ENCODE peak calls at places on chromosomes 7 and 10, in six cellular contexts. J, P, D, A, Q and R are unnamed samples.

GRCh38 chr7:16644624-16644986 is 949 bp downstream of the ANKMY2 start:
- DNase-seq in D (peak; percentile 73), Q (peak; percentile 66), P (peak; percentile 48), A (no peak), J (peak; percentile 51), R (peak; percentile 68)

GRCh38 chr10:93745411-93746065 is 12.2 kb upstream of the LGI1 start:
- DNase-seq in P (no peak), D (peak; percentile 82), Q (no peak), A (no peak), J (peak; percentile 45), R (no peak)

GRCh38 chr7:87107949-87108757 is 44.1 kb upstream of the DMTF1 start:
- DNase-seq in J (no peak), A (no peak), Q (no peak), D (no peak), P (no peak), R (no peak)

GRCh38 chr10:12890958-12891357 is 110.6 kb downstream of the CCDC3 start:
- DNase-seq in P (no peak), A (no peak), J (no peak), Q (no peak), D (no peak), R (no peak)

GRCh38 chr7:111561659-111561908 is 708 bp downstream of the IMMP2L start:
- DNase-seq in Q (no peak), D (no peak), A (no peak), J (no peak), P (no peak), R (no peak)

GRCh38 chr10:5890519-5890878 is 456 bp downstream of the FBH1 start:
- DNase-seq in J (peak; percentile 25), Q (peak; percentile 18), P (no peak), A (no peak), D (peak; percentile 33), R (no peak)

GRCh38 chr7:2732959-2733584 is 45.1 kb downstream of the AMZ1 start:
- DNase-seq in Q (no peak), J (no peak), D (peak; percentile 49), P (no peak), A (no peak), R (no peak)

GRCh38 chr7:9204571-9204970 is 771.2 kb downstream of the NXPH1 start:
- DNase-seq in J (no peak), P (no peak), Q (no peak), D (peak; percentile 30), A (no peak), R (no peak)

GRCh38 chr7:101401390-101402080 is 38.9 kb downstream of the COL26A1 start:
- DNase-seq in P (no peak), A (no peak), D (no peak), J (no peak), Q (no peak), R (no peak)

GRCh38 chr7:130272456-130273080 is 5.9 kb downstream of the CPA2 start:
- DNase-seq in J (peak; percentile 18), A (no peak), Q (no peak), D (peak; percentile 26), P (no peak), R (no peak)

GRCh38 chr7:20350518-20350951 is 19.8 kb downstream of the ITGB8 start:
- DNase-seq in J (peak; percentile 51), A (no peak), Q (no peak), D (no peak), P (no peak), R (no peak)

GRCh38 chr10:93711891-93712290 is 9.5 kb upstream of the FRA10AC1 start:
- DNase-seq in P (no peak), J (no peak), Q (no peak), D (peak; percentile 4), A (no peak), R (no peak)

GRCh38 chr10:11036424-11037011 is 18.8 kb downstream of the CELF2 start:
- DNase-seq in D (peak; percentile 50), A (no peak), P (no peak), J (peak; percentile 50), Q (no peak), R (no peak)

GRCh38 chr10:3126741-3127342 is 45.7 kb downstream of the PITRM1 start:
- DNase-seq in A (no peak), Q (no peak), P (peak; percentile 51), D (peak; percentile 14), J (peak; percentile 84), R (no peak)

GRCh38 chr7:147088916-147089315 is 972.3 kb downstream of the CNTNAP2 start:
- DNase-seq in J (peak; percentile 60), D (no peak), P (no peak), Q (no peak), A (no peak), R (no peak)

GRCh38 chr7:128191136-128191844 is 49.8 kb upstream of the LEP start:
- DNase-seq in P (no peak), D (no peak), Q (no peak), J (no peak), A (no peak), R (no peak)

GRCh38 chr7:147245274-147245673 is 1128.7 kb downstream of the CNTNAP2 start:
- DNase-seq in Q (no peak), A (no peak), J (peak; percentile 60), D (peak; percentile 6), P (peak; percentile 22), R (no peak)

GRCh38 chr10:116796910-116797513 is 52.3 kb upstream of the ENO4 start:
- DNase-seq in A (peak; percentile 65), D (peak; percentile 67), Q (peak; percentile 47), P (peak; percentile 78), J (peak; percentile 89), R (peak; percentile 43)

GRCh38 chr10:28728396-28728795 is 51.1 kb downstream of the BAMBI start:
- DNase-seq in Q (no peak), J (no peak), A (no peak), P (no peak), D (no peak), R (no peak)

GRCh38 chr7:22351878-22352277 is 5.1 kb downstream of the RAPGEF5 start:
- DNase-seq in Q (no peak), A (no peak), D (no peak), P (no peak), J (no peak), R (no peak)

GRCh38 chr10:43222296-43222695 is 44.6 kb downstream of the RASGEF1A start:
- DNase-seq in Q (no peak), P (no peak), D (no peak), A (no peak), J (no peak), R (peak; percentile 40)

GRCh38 chr7:101303102-101303701 is 18.4 kb downstream of the IFT22 start:
- DNase-seq in P (no peak), J (no peak), A (no peak), D (no peak), Q (no peak), R (peak; percentile 11)

GRCh38 chr10:113268186-113268585 is 284.7 kb upstream of the HABP2 start:
- DNase-seq in P (no peak), Q (no peak), J (no peak), D (peak; percentile 18), A (no peak), R (no peak)

GRCh38 chr7:67598469-67598868 is 601.8 kb downstream of the TYW1 start:
- DNase-seq in D (no peak), A (no peak), J (no peak), P (no peak), Q (no peak), R (no peak)

GRCh38 chr7:113657603-113658002 is 261.2 kb downstream of the PPP1R3A start:
- DNase-seq in A (no peak), D (no peak), J (no peak), P (no peak), Q (no peak), R (no peak)

GRCh38 chr10:23408330-23408976 is 30.4 kb upstream of the OTUD1 start:
- DNase-seq in J (no peak), A (no peak), P (no peak), Q (no peak), D (peak; percentile 87), R (no peak)

GRCh38 chr7:95590387-95591248 is 5.7 kb downstream of the PDK4 start:
- DNase-seq in J (no peak), D (peak; percentile 23), A (no peak), P (peak; percentile 41), Q (no peak), R (no peak)

GRCh38 chr7:40815022-40815421 is 680.2 kb downstream of the SUGCT start:
- DNase-seq in J (no peak), Q (no peak), P (no peak), D (no peak), A (no peak), R (no peak)
- H3K9me3 ChIP-seq in J (no peaks in the 10 kb centered on the region), Q (peaks cover 4% of the 10 kb centered on the region), P (no peaks in the 10 kb centered on the region), D (peaks cover 15% of the 10 kb centered on the region), A (no peaks in the 10 kb centered on the region), R (no peaks in the 10 kb centered on the region)

DNA sequence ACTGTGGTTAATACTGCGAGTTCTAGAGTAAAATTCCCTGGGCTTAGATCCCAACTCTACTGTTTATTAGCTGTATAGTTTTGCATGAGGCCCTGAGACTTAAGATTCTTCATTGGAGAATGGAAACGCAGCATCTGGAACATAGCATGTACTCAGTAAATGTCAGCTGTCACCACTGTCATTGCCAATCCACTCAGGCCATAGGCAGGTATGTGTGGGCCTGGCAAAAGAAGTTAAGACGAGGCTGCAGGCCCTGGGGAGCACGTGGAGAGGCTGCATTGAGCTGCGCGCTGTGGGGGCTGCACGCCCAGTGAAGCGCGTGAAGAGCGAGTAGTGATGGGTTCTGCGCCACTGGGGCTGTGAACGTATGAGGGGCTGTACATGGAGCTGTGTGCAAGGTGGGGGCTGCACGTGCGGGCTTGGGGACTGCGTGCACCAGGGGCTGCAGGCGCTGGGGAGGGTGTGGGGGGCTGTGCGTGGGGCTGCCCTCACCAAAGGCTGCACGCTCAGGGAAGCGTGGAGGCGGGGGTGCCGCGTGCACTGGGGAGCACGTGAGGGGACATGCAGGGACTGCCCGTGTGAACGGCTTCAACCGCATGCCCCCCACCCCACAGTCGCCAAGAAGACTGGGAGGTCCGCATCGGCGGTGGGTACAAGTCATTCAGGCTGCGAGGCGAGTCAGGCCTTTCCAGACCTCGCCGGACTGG is 85.5 kb downstream of the PRR15 start:
- DNase-seq in J (no peak), A (no peak), D (no peak), Q (no peak), P (no peak), R (no peak)
- H3K4me1 ChIP-seq in J (peaks cover 42% of the 10 kb centered on the region), A (no peaks in the 10 kb centered on the region), D (no peaks in the 10 kb centered on the region), Q (no peaks in the 10 kb centered on the region), P (no peaks in the 10 kb centered on the region), R (no peaks in the 10 kb centered on the region)

DNA sequence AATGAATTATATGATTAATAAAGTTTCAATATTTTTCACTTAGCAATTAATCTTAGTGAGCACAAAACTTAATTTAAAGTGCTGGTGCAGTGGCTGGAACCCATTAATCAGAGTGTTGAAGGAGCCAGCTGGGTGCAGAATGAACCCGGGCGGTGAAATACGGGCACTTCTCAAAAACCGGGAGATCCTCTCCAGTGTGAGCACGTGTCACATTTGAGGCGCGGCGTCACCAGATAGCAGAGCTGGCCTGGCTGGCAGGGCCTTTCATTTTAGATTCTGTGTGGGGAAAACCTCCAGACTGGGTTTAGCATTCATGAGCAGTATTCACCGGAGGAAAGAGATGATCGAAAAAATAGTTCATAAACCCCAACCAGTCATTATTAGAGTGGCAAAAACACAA is 34.5 kb upstream of the CTBP2 start:
- DNase-seq in D (no peak), P (no peak), J (no peak), Q (no peak), A (no peak), R (no peak)
- H3K27ac ChIP-seq in D (no peak overlapping the region), P (no peak overlapping the region), J (no peak overlapping the region), Q (no peak overlapping the region), A (no peak overlapping the region), R (no peak overlapping the region)

DNA sequence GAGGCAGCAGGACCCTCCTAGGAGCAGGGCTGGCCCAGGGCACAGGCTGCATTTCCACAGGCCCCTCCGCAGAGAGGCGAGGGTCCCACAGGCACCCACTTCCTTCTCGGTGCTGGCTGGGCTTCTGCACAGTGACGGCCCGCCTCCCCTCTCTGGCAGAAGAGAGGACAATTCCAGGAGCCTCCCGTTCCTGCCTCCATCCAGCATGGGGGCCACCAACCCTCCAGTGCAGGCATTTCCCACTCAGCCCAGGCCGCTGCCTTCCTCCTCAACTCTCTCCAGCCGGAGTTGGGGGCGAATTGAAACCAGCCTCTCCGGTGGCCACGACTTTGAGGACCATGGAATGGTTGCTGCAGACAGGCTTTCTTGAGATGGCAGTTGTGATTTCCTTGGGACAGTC is 125.0 kb upstream of the PPP2R2D start:
- DNase-seq in A (no peak), D (no peak), P (no peak), Q (no peak), J (no peak), R (no peak)
- H3K9me3 ChIP-seq in A (no peaks in the 10 kb centered on the region), D (peaks cover 26% of the 10 kb centered on the region), P (no peaks in the 10 kb centered on the region), Q (peaks cover 31% of the 10 kb centered on the region), J (no peaks in the 10 kb centered on the region), R (no peaks in the 10 kb centered on the region)